ENCODE peak calls at places on chromosomes 2 and 18, in six cellular contexts. Y, J, G, E, Z and A are unnamed samples.

GRCh38 chr2:96895709-96896651 is 26.1 kb upstream of the SEMA4C start:
- DNase-seq in Y (no peak), J (no peak), G (no peak), E (no peak), Z (no peak), A (no peak)

GRCh38 chr2:136344339-136344738 is 226.4 kb upstream of the CXCR4 start:
- DNase-seq in Y (no peak), J (no peak), G (no peak), E (no peak), Z (no peak), A (no peak)

GRCh38 chr2:165245081-165245480 is 5.9 kb downstream of the SCN2A start:
- DNase-seq in Y (no peak), J (no peak), G (no peak), E (no peak), Z (no peak), A (no peak)

GRCh38 chr2:149180226-149180875 is 141.9 kb downstream of the LYPD6B start:
- DNase-seq in Y (no peak), J (no peak), G (no peak), E (peak; percentile 45), Z (no peak), A (no peak)

GRCh38 chr2:201881731-201882130 is 75.4 kb downstream of the CDK15 start:
- DNase-seq in Y (no peak), J (no peak), G (no peak), E (peak; percentile 41), Z (no peak), A (no peak)

GRCh38 chr2:166057363-166058169 is 70.3 kb downstream of the SCN1A start:
- DNase-seq in Y (no peak), J (no peak), G (no peak), E (peak; percentile 58), Z (no peak), A (peak; percentile 1)

GRCh38 chr2:223944166-223944703 is 900 bp downstream of the WDFY1 start:
- DNase-seq in Y (peak; percentile 68), J (no peak), G (peak; percentile 49), E (peak; percentile 56), Z (no peak), A (peak; percentile 30)

GRCh38 chr2:84906900-84907714 is 1.7 kb downstream of the TMSB10 start:
- DNase-seq in Y (peak; percentile 61), J (no peak), G (peak; percentile 73), E (peak; percentile 91), Z (peak; percentile 43), A (peak; percentile 94)

GRCh38 chr18:45957100-45957499 is 10.0 kb downstream of the EPG5 start:
- DNase-seq in Y (no peak), J (no peak), G (no peak), E (peak; percentile 73), Z (no peak), A (no peak)

GRCh38 chr18:36662000-36662399 is 166.8 kb downstream of the TPGS2 start:
- DNase-seq in Y (no peak), J (no peak), G (no peak), E (peak; percentile 28), Z (no peak), A (no peak)

DNA sequence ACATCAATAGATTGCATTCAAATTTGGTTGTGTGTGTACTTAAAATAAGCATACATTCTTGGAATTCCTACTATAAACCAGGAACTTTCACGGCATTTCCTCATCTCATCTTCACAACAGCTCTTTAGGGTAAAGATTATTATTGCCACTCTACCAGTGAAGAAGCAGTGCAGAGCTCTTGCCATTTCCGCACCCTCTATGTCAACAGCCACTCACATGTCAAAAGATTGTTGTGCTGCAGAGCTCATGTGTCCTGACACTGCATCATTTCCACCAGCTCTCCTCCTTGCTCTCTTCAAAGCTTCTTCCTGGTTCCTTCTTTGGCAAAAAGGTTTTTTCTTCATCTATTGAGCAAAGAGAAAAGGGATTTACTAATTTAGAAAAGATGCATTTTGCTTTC is 26.5 kb upstream of the L3MBTL4 start:
- DNase-seq in Y (no peak), J (no peak), G (no peak), E (no peak), Z (no peak), A (no peak)
- H3K27ac ChIP-seq in Y (no peak overlapping the region), J (no peak overlapping the region), G (no peak overlapping the region), E (no peak overlapping the region), Z (no peak overlapping the region), A (no peak overlapping the region)

GRCh38 chr2:38467768-38468463 is 90.8 kb upstream of the ATL2 start:
- DNase-seq in Y (no peak), J (no peak), G (no peak), E (no peak), Z (no peak), A (no peak)
- H3K27ac ChIP-seq in Y (no peak overlapping the region), J (no peak overlapping the region), G (no peak overlapping the region), E (no peak overlapping the region), Z (no peak overlapping the region), A (no peak overlapping the region)

GRCh38 chr2:5538717-5539116 is 153.5 kb upstream of the SOX11 start:
- DNase-seq in Y (no peak), J (no peak), G (no peak), E (no peak), Z (no peak), A (no peak)
- H3K27ac ChIP-seq in Y (no peak overlapping the region), J (no peak overlapping the region), G (no peak overlapping the region), E (no peak overlapping the region), Z (no peak overlapping the region), A (no peak overlapping the region)

DNA sequence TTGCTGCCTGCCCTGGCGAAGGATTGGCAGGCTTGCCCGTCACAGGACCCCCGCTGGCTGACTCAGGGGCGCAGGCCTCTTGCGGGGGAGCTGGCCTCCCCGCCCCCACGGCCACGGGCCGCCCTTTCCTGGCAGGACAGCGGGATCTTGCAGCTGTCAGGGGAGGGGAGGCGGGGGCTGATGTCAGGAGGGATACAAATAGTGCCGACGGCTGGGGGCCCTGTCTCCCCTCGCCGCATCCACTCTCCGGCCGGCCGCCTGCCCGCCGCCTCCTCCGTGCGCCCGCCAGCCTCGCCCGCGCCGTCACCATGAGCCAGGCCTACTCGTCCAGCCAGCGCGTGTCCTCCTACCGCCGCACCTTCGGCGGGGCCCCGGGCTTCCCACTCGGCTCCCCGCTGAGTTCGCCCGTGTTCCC is at the start of gene DES:
- DNase-seq in Y (no peak), J (no peak), G (peak; percentile 77), E (peak; percentile 61), Z (no peak), A (no peak)
- H3K27ac ChIP-seq in Y (no peak within 1 kb of the TSS), J (no peak within 1 kb of the TSS), G (peak within 1 kb of the TSS; percentile 95), E (no peak within 1 kb of the TSS), Z (no peak within 1 kb of the TSS), A (no peak within 1 kb of the TSS)

GRCh38 chr2:217054791-217055190 is 194.9 kb upstream of the TNP1 start:
- DNase-seq in Y (no peak), J (no peak), G (no peak), E (peak; percentile 62), Z (no peak), A (no peak)
- H3K27ac ChIP-seq in Y (no peak overlapping the region), J (no peak overlapping the region), G (no peak overlapping the region), E (peak overlapping the region; percentile 12), Z (no peak overlapping the region), A (no peak overlapping the region)